ENCODE peak calls at places on chromosomes 2 and 18, in four cellular contexts. Q, P, O and H are unnamed samples.

GRCh38 chr2:71426721-71427120 is 26.6 kb upstream of the DYSF start:
- DNase-seq in Q (no peak), P (no peak), O (peak), H (no peak)

GRCh38 chr2:95392320-95392719 is 10.2 kb upstream of the FAHD2A start:
- DNase-seq in Q (no peak), P (no peak), O (no peak), H (no peak)

GRCh38 chr2:191369034-191369433 is 123.8 kb downstream of the MYO1B start:
- DNase-seq in Q (no peak), P (no peak), O (no peak), H (no peak)

GRCh38 chr2:1482981-1483380 is 69.7 kb downstream of the TPO start:
- DNase-seq in Q (peak), P (no peak), O (no peak), H (no peak)

GRCh38 chr2:122737429-122738077 is 982.1 kb downstream of the TSN start:
- DNase-seq in Q (no peak), P (no peak), O (peak), H (no peak)

GRCh38 chr2:30963184-30963583 is 155.9 kb upstream of the CAPN13 start:
- DNase-seq in Q (no peak), P (no peak), O (no peak), H (no peak)

GRCh38 chr18:28088477-28088876 is 88.5 kb downstream of the CDH2 start:
- DNase-seq in Q (no peak), P (no peak), O (no peak), H (no peak)

GRCh38 chr2:27303093-27304025 is 4.9 kb downstream of the UCN start:
- DNase-seq in Q (peak), P (no peak), O (peak), H (no peak)

GRCh38 chr2:57760448-57760847 is 286.2 kb upstream of the VRK2 start:
- DNase-seq in Q (no peak), P (no peak), O (no peak), H (no peak)

GRCh38 chr2:240964221-240964853 is 34.1 kb upstream of the SNED1 start:
- DNase-seq in Q (peak), P (no peak), O (no peak), H (peak)

GRCh38 chr18:68769423-68769822 is 28.5 kb upstream of the CCDC102B start:
- DNase-seq in Q (no peak), P (no peak), O (peak), H (no peak)

GRCh38 chr2:207529330-207530159 is at the start of gene CREB1:
- DNase-seq in Q (peak), P (peak), O (peak), H (peak)

GRCh38 chr2:190746971-190747761 is 98.3 kb downstream of the NAB1 start:
- DNase-seq in Q (no peak), P (no peak), O (peak), H (no peak)

GRCh38 chr2:217162533-217162932 is 302.7 kb upstream of the TNP1 start:
- DNase-seq in Q (no peak), P (peak), O (peak), H (no peak)

GRCh38 chr2:235583144-235583543 is 89.3 kb downstream of the AGAP1 start:
- DNase-seq in Q (no peak), P (no peak), O (no peak), H (no peak)

GRCh38 chr18:42024131-42024530 is 69.1 kb downstream of the PIK3C3 start:
- DNase-seq in Q (no peak), P (no peak), O (no peak), H (no peak)

GRCh38 chr18:48817021-48817461 is 133.7 kb downstream of the SMAD7 start:
- DNase-seq in Q (peak), P (no peak), O (no peak), H (peak)

GRCh38 chr2:240348522-240348921 is 86.9 kb upstream of the GPC1 start:
- DNase-seq in Q (no peak), P (no peak), O (peak), H (no peak)

GRCh38 chr18:28455971-28456370 is 279.0 kb upstream of the CDH2 start:
- DNase-seq in Q (no peak), P (no peak), O (no peak), H (no peak)

GRCh38 chr2:226971770-226972169 is 135.9 kb downstream of the RHBDD1 start:
- DNase-seq in Q (no peak), P (no peak), O (no peak), H (no peak)

GRCh38 chr2:196498962-196499361 is 140.6 kb upstream of the CCDC150 start:
- DNase-seq in Q (no peak), P (no peak), O (no peak), H (no peak)

GRCh38 chr18:46676162-46676830 is 19.3 kb upstream of the LOXHD1 start:
- DNase-seq in Q (no peak), P (no peak), O (peak), H (no peak)

GRCh38 chr2:33788044-33788443 is 188.9 kb upstream of the FAM98A start:
- DNase-seq in Q (no peak), P (no peak), O (peak), H (no peak)

GRCh38 chr2:112724611-112725525 is 4.0 kb downstream of the NT5DC4 start:
- DNase-seq in Q (no peak), P (no peak), O (no peak), H (no peak)

GRCh38 chr2:158497486-158497885 is 40.7 kb downstream of the PKP4 start:
- DNase-seq in Q (no peak), P (no peak), O (peak), H (no peak)

GRCh38 chr2:200860092-200860795 is 4.2 kb downstream of the CLK1 start:
- DNase-seq in Q (no peak), P (no peak), O (peak), H (no peak)

GRCh38 chr2:65367517-65367916 is 64.9 kb downstream of the SPRED2 start:
- DNase-seq in Q (no peak), P (no peak), O (peak), H (no peak)

GRCh38 chr2:187993516-187993915 is 298.2 kb upstream of the GULP1 start:
- DNase-seq in Q (no peak), P (no peak), O (peak), H (no peak)

GRCh38 chr2:32453242-32454062 is 96.6 kb downstream of the BIRC6 start:
- DNase-seq in Q (no peak), P (no peak), O (peak), H (no peak)